ENCODE peak calls at places on chromosome 14, in six cellular contexts. S is HCT116, G is heart left ventricle, C is body of pancreas, Z is right lobe of liver, U is HepG2. A is an unnamed sample. For H3K27me3, the result is how much of the 10 kb centered on the place peaks cover.

GRCh38 chr14:50823051-50823762 is 7.8 kb downstream of the NIN start:
- ATAC-seq in C (peak), Z (peak), U (peak), S (no peak), G (peak), A (no peak)

GRCh38 chr14:102691763-102692162 is 85.5 kb upstream of the TRAF3 start:
- ATAC-seq in Z (no peak), C (no peak), G (no peak), S (no peak), U (no peak), A (no peak)

GRCh38 chr14:100692859-100693558 is 33.7 kb upstream of the DLK1 start:
- ATAC-seq in U (peak), C (peak), G (no peak), Z (no peak), S (peak), A (no peak)

GRCh38 chr14:86654558-86655184 is 1124.7 kb downstream of the FLRT2 start:
- ATAC-seq in Z (no peak), S (no peak), G (no peak), U (no peak), C (peak), A (no peak)

GRCh38 chr14:85572845-85573244 is 42.9 kb downstream of the FLRT2 start:
- ATAC-seq in G (no peak), U (no peak), Z (no peak), S (no peak), C (no peak), A (no peak)

GRCh38 chr14:64674829-64675228 is 29.4 kb upstream of the PLEKHG3 start:
- ATAC-seq in U (no peak), Z (peak), G (no peak), C (no peak), S (no peak), A (no peak)

GRCh38 chr14:68637106-68638021 is 155.5 kb downstream of the ZFP36L1 start:
- ATAC-seq in G (peak), U (no peak), S (no peak), C (no peak), Z (no peak), A (peak)

GRCh38 chr14:23061995-23062394 is 4.7 kb upstream of the CDH24 start:
- ATAC-seq in C (peak), G (peak), Z (peak), U (no peak), S (peak), A (peak)

GRCh38 chr14:36068777-36069534 is 107.6 kb downstream of the PTCSC3 start:
- ATAC-seq in Z (peak), C (peak), S (peak), G (no peak), U (no peak), A (no peak)

GRCh38 chr14:91261115-91261514 is 16.6 kb upstream of the GPR68 start:
- ATAC-seq in S (no peak), G (no peak), U (no peak), Z (no peak), C (no peak), A (no peak)

GRCh38 chr14:100994082-100994481 is 90.6 kb upstream of the RTL1 start:
- ATAC-seq in S (peak), G (no peak), U (no peak), C (no peak), Z (no peak), A (no peak)

GRCh38 chr14:52266179-52266578 is 1.3 kb upstream of the PTGDR start:
- ATAC-seq in S (no peak), G (peak), Z (no peak), C (peak), U (no peak), A (peak)

GRCh38 chr14:103057028-103057371 is 349 bp downstream of the CDC42BPB start:
- ATAC-seq in C (peak), S (peak), Z (no peak), G (peak), U (peak), A (peak)

GRCh38 chr14:49961270-49962222 is 68.7 kb downstream of the ARF6 start:
- ATAC-seq in S (peak), U (no peak), G (peak), Z (no peak), C (no peak), A (no peak)

GRCh38 chr14:62301911-62302310 is 539.7 kb downstream of the SNAPC1 start:
- ATAC-seq in C (no peak), S (no peak), U (no peak), Z (no peak), G (no peak), A (no peak)

GRCh38 chr14:75306917-75307699 is 28.5 kb downstream of the FOS start:
- ATAC-seq in G (no peak), S (peak), U (peak), C (no peak), Z (no peak), A (no peak)

GRCh38 chr14:21268612-21269251 is 510 bp downstream of the HNRNPC start:
- ATAC-seq in U (no peak), C (peak), G (no peak), S (peak), Z (no peak), A (no peak)

GRCh38 chr14:99260652-99261551 is 11.1 kb downstream of the BCL11B start:
- ATAC-seq in S (no peak), C (no peak), G (no peak), U (no peak), Z (no peak), A (no peak)

GRCh38 chr14:42884100-42884499 is 1277.4 kb downstream of the LRFN5 start:
- ATAC-seq in Z (no peak), U (no peak), C (no peak), G (no peak), S (no peak), A (no peak)

GRCh38 chr14:59055439-59056045 is 132.9 kb upstream of the DAAM1 start:
- ATAC-seq in S (peak), Z (peak), C (peak), G (peak), U (peak), A (no peak)

GRCh38 chr14:50619569-50620141 is 48.5 kb downstream of the SAV1 start:
- ATAC-seq in G (no peak), U (peak), Z (peak), S (peak), C (peak), A (no peak)

GRCh38 chr14:61438497-61438859 is 117.1 kb downstream of the PRKCH start:
- ATAC-seq in Z (peak), C (peak), S (peak), U (no peak), G (no peak), A (peak)

GRCh38 chr14:92670177-92670576 is 78.2 kb downstream of the LGMN start:
- ATAC-seq in U (no peak), G (peak), C (no peak), Z (no peak), S (no peak), A (no peak)

GRCh38 chr14:92666251-92666650 is 82.2 kb downstream of the LGMN start:
- ATAC-seq in U (no peak), G (no peak), Z (no peak), C (no peak), S (no peak), A (no peak)

GRCh38 chr14:92670967-92671366 is 77.5 kb downstream of the LGMN start:
- ATAC-seq in G (no peak), S (no peak), C (no peak), Z (no peak), U (no peak), A (no peak)

GRCh38 chr14:92665699-92666110 is 82.7 kb downstream of the LGMN start:
- ATAC-seq in U (no peak), G (peak), Z (peak), C (no peak), S (no peak), A (peak)

DNA sequence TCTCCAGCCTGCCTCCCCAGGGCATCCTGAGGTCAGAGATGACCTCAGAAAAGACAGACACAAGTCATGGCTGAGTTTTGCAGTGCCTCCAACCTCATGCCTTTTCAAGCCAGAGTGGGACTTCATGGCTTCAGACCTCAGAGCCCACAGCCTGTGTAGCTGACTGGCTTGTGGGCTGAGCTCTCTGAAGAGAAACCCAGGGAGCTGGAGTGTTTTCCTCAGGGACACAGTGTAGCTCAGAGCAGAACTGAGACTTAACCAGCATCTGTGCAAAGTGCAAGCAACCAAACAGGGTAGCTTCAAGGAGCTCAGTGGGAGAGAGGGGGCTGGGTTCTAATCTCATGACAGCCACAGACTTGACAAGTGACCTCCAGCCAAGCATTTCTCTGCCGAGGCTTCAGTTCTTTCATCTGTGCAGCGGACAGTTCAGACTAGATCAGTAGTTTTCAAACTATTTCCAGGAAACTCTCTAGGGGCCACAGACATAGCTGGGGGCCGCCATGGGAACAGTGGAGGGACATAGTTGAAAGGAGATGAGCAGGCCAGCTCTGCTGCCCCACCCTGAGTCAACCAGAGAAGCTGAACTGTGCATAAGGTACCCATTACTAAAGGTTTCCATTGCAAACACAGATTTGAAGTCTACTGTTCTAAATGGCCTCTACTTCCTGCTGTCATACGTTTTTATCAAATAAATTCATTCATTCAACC is 80.0 kb downstream of the LGMN start:
- ATAC-seq in Z (no peak), S (no peak), C (no peak), U (no peak), G (no peak), A (no peak)
- TF ChIP-seq POLR2A in Z (no peak), S (no peak), C (no peak), U (no peak), G (no peak), A (no peak)

DNA sequence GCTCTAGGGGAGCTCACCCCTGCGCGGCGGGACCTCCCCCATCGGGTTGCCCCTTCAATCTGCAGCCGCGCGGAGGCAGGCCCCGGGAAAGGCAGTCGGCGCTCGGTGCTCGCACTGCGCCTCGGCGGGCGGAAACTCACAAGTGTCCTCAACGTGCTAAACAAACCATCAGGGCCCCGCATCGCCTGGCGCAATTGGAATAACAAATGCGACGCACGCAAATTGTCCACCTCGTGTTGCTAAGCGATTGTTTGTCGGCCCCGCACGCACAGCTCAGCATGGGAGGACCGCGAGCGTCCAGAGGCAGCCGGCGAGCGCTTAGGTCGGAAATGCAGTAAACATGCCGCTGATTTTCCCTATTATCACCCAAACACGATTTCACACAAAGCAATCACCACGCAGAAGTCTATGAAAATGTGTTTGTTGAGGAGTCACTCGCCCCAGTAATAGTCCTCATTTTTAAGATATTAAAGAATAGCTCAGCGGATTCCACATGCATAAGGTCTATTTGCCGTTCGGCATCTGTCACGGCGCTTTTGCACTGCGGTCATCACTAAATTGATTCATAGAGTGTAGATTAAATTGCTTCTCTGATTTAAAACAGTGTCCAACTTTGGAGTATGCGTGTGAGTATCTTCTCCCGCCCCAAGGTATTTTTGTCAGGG is 3.2 kb upstream of the GSC start:
- ATAC-seq in C (no peak), U (no peak), S (no peak), Z (no peak), G (no peak), A (no peak)
- H3K27me3 ChIP-seq in C (under half), U (under half), S (under half), Z (under half), G (half or more), A (half or more)

GRCh38 chr14:82565825-82566224 is 1032.2 kb upstream of the SEL1L start:
- ATAC-seq in Z (no peak), G (no peak), U (no peak), C (no peak), S (no peak), A (no peak)
- TF ChIP-seq POLR2A in Z (no peak), G (no peak), U (no peak), C (no peak), S (no peak), A (no peak)

GRCh38 chr14:92362781-92363235 is 39.8 kb downstream of the SLC24A4 start:
- ATAC-seq in Z (no peak), S (peak), U (no peak), C (no peak), G (no peak), A (no peak)

GRCh38 chr14:92360666-92361370 is 37.9 kb downstream of the SLC24A4 start:
- ATAC-seq in Z (no peak), C (no peak), S (no peak), G (no peak), U (no peak), A (no peak)

GRCh38 chr14:92368001-92368400 is 45.0 kb downstream of the SLC24A4 start:
- ATAC-seq in U (no peak), S (no peak), C (no peak), Z (no peak), G (no peak), A (no peak)

DNA sequence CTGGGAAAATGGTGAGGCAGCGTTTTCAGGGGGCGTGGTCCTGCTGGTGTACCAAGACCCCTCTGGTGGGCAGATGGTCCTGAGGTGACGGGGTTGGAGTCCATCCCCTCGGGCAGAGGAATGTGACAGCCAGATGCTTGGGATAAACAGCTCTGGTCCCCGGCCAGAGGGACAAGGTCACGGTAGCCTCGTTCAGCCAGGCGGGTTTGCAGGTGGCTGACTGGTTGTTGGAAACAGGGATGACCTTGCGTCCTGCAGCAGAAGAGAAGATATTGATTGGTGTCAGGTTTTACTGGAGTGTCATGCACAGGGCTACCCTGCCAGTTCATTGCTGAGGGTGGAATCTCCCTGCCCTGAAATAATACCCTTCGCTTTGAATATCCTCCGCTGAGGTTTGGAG is 43.3 kb downstream of the SLC24A4 start:
- ATAC-seq in C (no peak), S (no peak), G (no peak), U (peak), Z (no peak), A (no peak)
- H3K27me3 ChIP-seq in C (under half), S (under half), G (under half), U (under half), Z (under half), A (under half)

DNA sequence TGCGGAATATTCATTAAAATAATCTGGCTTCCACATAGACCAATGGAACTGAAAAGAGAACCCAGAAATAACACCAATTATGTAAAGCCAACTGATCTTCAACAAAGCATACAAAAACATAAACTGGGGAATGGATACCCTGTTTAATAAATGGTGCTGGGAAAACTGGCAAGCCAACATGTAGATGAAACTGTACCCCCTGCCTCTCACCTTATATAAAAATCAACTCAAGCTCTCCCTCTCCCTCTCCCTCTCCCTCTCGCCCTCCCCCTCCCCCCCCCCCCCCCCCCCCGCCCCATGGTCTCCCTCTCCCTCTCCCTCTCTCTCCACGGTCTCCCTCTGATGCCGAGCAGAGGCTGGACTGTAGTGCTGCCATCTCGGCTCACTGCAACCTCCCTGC is 13.1 kb upstream of the SPTSSA start:
- ATAC-seq in C (no peak), U (no peak), S (no peak), G (no peak), Z (no peak), A (no peak)
- TF ChIP-seq POLR2A in C (no peak), U (no peak), S (no peak), G (no peak), Z (no peak), A (no peak)

GRCh38 chr14:104568620-104569019 is 10.9 kb upstream of the C14orf180 start:
- ATAC-seq in S (no peak), Z (no peak), C (no peak), G (no peak), U (no peak), A (no peak)
- H3K27me3 ChIP-seq in S (under half), Z (under half), C (under half), G (under half), U (under half), A (half or more)

A was measured in gastroesophageal sphincter.